ENCODE peak calls at places on chromosomes 6 and 20, in eight cellular contexts. X is right lobe of liver, H is heart left ventricle, T is upper lobe of left lung, A is esophagus muscularis mucosa, K is ovary, O is testis, V is endothelial cell of umbilical vein. G is an unnamed sample.

GRCh38 chr20:53828673-53829085 is 235.0 kb upstream of the ZNF217 start:
- DNase-seq in X (peak), V (peak), H (no peak), T (no peak), K (no peak), O (peak), A (no peak), G (no peak)

GRCh38 chr6:51844391-51844735 is 243.1 kb downstream of the PKHD1 start:
- DNase-seq in X (peak), K (no peak), V (no peak), A (no peak), O (no peak), T (no peak), H (no peak), G (no peak)

GRCh38 chr20:60327971-60328660 is 369.9 kb downstream of the CDH26 start:
- DNase-seq in H (no peak), T (no peak), V (no peak), A (no peak), O (no peak), X (no peak), K (no peak), G (no peak)

GRCh38 chr6:4134841-4135664 is at the start of gene ECI2:
- DNase-seq in A (no peak), X (no peak), O (no peak), T (peak), V (peak), K (no peak), H (peak), G (peak)

GRCh38 chr6:27441001-27441400 is 31.9 kb downstream of the ZNF184 start:
- DNase-seq in X (no peak), K (no peak), H (no peak), A (no peak), V (no peak), O (no peak), T (no peak), G (no peak)

GRCh38 chr20:57663241-57663640 is 43.0 kb upstream of the ZBP1 start:
- DNase-seq in O (no peak), A (no peak), T (peak), X (no peak), H (peak), V (no peak), K (peak), G (no peak)

GRCh38 chr6:3805448-3806123 is 43.6 kb upstream of the FAM50B start:
- DNase-seq in H (no peak), A (no peak), O (no peak), V (peak), T (no peak), X (no peak), K (no peak), G (no peak)

GRCh38 chr6:1498491-1499113 is 109.2 kb downstream of the FOXF2 start:
- DNase-seq in O (no peak), V (no peak), A (no peak), X (no peak), T (no peak), K (peak), H (no peak), G (no peak)

GRCh38 chr6:10582774-10583508 is 61.8 kb downstream of the GCNT2 start:
- DNase-seq in O (no peak), K (no peak), V (no peak), X (peak), A (no peak), T (peak), H (no peak), G (peak)

GRCh38 chr20:39893013-39893685 is 795.9 kb downstream of the MAFB start:
- DNase-seq in O (no peak), H (no peak), A (no peak), K (no peak), X (no peak), T (no peak), V (no peak), G (no peak)

GRCh38 chr6:85516168-85516567 is 66.3 kb downstream of the NT5E start:
- DNase-seq in H (no peak), V (peak), A (no peak), X (no peak), T (no peak), K (no peak), O (no peak), G (no peak)

GRCh38 chr20:11195899-11196558 is 522.2 kb upstream of the JAG1 start:
- DNase-seq in V (peak), A (no peak), H (no peak), K (no peak), O (peak), T (peak), X (no peak), G (no peak)

GRCh38 chr6:163958646-163959045 is 544.1 kb downstream of the QKI start:
- DNase-seq in O (no peak), H (no peak), K (no peak), V (no peak), T (no peak), A (peak), X (no peak), G (no peak)

GRCh38 chr20:46062621-46063020 is 27.1 kb downstream of the NCOA5 start:
- DNase-seq in X (no peak), H (no peak), T (no peak), O (no peak), A (peak), K (no peak), V (no peak), G (no peak)

GRCh38 chr6:74044417-74045096 is 348.6 kb downstream of the CD109 start:
- DNase-seq in K (no peak), T (no peak), X (no peak), A (no peak), O (no peak), H (no peak), V (no peak), G (no peak)

GRCh38 chr6:11214438-11214837 is 18.0 kb downstream of the NEDD9 start:
- DNase-seq in A (no peak), T (no peak), X (no peak), V (no peak), K (no peak), H (no peak), O (peak), G (no peak)

GRCh38 chr6:34468378-34468892 is 2.6 kb downstream of the PACSIN1 start:
- DNase-seq in A (no peak), K (no peak), V (no peak), O (no peak), T (no peak), X (no peak), H (no peak), G (no peak)

GRCh38 chr6:111013144-111013905 is 31.5 kb downstream of the RPF2 start:
- DNase-seq in T (no peak), K (no peak), X (no peak), O (no peak), A (no peak), H (no peak), V (no peak), G (no peak)

GRCh38 chr20:47251154-47252020 is 105.1 kb downstream of the ZMYND8 start:
- DNase-seq in X (no peak), T (no peak), H (no peak), A (no peak), V (no peak), K (no peak), O (no peak), G (no peak)

GRCh38 chr6:105452924-105453756 is 50.3 kb upstream of the PREP start:
- DNase-seq in O (no peak), A (no peak), K (no peak), V (peak), T (peak), X (no peak), H (no peak), G (no peak)

GRCh38 chr6:11009353-11009752 is 34.8 kb downstream of the ELOVL2 start:
- DNase-seq in O (no peak), T (no peak), A (no peak), K (no peak), V (no peak), H (no peak), X (no peak), G (no peak)

GRCh38 chr6:32079566-32080290 is 29.4 kb downstream of the TNXB start:
- DNase-seq in V (no peak), X (no peak), H (no peak), K (no peak), T (no peak), A (no peak), O (no peak), G (no peak)
- TF ChIP-seq POLR2A in V (no peak), X (no peak), H (no peak), K (no peak), T (no peak), A (no peak), O (no peak), G (no peak)

DNA sequence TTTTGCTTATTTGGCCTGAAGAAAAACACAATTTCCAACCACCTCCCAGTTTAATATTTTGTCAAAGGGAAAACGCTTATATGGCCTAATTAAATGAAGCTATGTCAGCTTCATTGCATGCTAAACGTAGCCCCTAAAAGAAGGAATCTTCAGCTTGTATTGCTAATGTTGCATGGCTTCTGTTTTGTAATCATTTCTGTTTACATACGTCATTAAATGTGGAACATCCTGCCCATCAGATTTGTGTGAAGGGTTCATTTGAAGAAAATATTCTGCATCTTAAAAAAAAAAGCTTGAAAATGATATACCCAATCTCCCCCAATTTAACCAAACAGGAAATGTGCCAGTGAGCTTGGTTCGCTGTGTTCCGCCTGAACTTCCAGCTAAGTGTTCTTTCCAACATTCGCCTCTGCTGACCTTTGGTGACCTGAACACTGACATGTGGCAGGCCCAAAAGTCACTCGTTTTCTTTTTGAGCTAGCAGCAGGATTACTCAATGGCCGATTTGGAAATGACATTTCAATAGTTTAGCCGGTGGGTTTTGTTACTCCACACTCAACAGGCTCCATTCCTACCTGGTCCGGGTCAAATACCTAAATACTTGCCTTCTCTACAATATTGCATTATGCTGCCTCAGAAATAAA is 12.7 kb upstream of the SIRT5 start:
- DNase-seq in V (no peak), K (no peak), H (no peak), O (peak), X (peak), A (no peak), T (peak), G (no peak)
- H3K27ac ChIP-seq in V (no peak), K (no peak), H (no peak), O (no peak), X (peak), A (no peak), T (peak), G (no peak)

GRCh38 chr6:14109411-14109826 is 8.2 kb upstream of the CD83 start:
- DNase-seq in V (no peak), T (no peak), X (no peak), A (no peak), O (no peak), H (no peak), K (no peak), G (no peak)
- H3K4me3 ChIP-seq in V (no peak), T (no peak), X (no peak), A (no peak), O (no peak), H (no peak), K (no peak), G (no peak)

DNA sequence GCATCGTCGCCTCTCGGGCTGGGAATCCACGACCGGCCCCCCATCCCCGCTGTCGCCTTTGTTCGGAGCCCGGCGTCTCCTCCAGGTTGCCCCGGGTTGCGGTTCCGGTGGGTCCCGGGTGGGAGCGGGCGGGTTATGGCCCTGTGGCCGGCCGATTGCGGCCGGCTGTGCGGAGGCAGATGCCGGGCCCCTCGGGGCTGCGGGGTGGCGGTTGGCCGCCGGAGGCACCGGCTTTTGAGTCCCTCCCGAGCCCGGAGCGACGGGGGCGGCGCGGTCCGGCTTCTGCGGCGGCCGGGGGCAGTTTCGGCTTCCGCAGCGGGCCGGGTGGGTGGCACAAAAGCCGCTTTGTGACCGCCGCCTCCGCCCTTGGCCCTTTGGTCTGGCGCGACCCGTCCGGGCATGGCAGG is 456 bp downstream of the LOC128125822 start:
- DNase-seq in A (no peak), H (no peak), K (no peak), T (no peak), V (no peak), X (no peak), O (no peak), G (no peak)
- TF ChIP-seq POLR2A in A (no peak), H (no peak), K (no peak), T (no peak), V (no peak), X (no peak), O (no peak), G (no peak)

GRCh38 chr20:17992847-17993508 is 24.2 kb downstream of the MGME1 start:
- DNase-seq in T (no peak), K (no peak), A (no peak), X (no peak), V (peak), O (no peak), H (no peak), G (no peak)
- H3K27ac ChIP-seq in T (no peak), K (no peak), A (no peak), X (no peak), V (peak), O (no peak), H (no peak), G (no peak)

DNA sequence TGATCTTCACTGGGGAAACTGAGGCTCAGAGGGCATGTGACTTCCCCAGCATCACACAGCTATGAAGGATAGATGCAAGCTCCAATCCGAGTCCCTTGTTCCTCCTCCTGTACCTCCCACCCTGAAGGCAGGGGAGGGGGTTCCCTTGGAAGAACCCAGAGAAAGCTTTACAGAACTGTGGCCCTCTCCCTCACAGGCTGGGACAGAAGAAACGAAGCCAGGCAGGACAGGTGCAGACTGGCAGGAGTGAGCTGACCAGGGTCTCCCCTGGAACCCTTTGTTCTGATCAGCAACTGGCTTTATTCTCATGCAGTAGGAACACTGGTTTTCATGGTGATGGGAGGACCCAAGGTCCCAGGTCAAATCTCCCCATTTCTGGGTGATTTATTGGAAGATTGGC is 90.2 kb downstream of the TMEM242 start:
- DNase-seq in O (no peak), K (no peak), T (no peak), V (no peak), H (no peak), X (peak), A (no peak), G (peak)
- H3K4me3 ChIP-seq in O (no peak), K (no peak), T (no peak), V (no peak), H (no peak), X (no peak), A (no peak), G (no peak)

GRCh38 chr20:37090357-37090871 is 5.4 kb downstream of the RBL1 start:
- DNase-seq in X (no peak), O (no peak), H (no peak), T (no peak), V (no peak), A (no peak), K (no peak), G (no peak)

GRCh38 chr20:37096415-37097039 is 730 bp upstream of the RBL1 start:
- DNase-seq in A (no peak), X (no peak), K (no peak), O (peak), V (no peak), H (no peak), T (no peak), G (no peak)

GRCh38 chr20:37095108-37095608 is 639 bp downstream of the RBL1 start:
- DNase-seq in H (no peak), K (no peak), V (no peak), X (no peak), A (no peak), T (no peak), O (no peak), G (peak)

DNA sequence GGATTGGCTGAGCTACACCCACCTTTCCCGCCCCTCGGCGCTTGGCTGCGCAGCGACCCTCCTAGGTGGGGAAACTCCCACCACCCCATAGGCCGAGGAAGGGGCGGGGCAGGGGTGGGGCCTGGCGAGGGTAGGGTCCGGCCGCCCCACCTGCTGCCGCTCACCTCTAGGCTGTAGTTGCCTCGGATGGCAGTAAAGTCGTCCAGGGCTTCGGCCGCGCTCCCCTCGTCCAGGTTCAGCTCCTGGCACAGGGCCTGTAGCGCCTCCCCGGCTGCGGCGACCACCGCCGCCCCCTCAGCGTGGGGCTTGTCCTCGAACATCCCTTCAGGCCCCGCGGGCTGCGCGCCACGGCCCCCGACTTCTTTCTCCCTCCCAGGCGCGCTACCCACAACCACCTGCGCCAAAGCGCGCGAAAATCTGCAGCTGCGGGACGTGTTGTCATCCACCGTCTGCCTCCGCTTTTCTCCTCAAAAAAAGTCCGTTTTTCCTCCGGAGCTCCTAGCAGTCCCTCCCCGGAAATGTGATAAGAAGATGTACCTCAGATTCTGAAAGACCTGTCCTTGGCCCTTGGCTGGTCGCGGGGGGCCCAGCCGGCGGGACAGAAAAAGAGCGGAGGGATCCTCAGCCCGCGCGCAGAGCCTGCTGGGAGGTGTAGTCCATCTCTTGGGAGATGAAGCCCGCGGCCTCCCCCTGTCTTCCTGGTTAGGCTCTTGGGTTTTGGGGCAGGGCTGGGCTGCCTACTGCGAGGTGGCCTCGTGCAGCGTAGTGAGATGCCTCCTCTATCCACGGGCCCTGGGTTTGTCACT is at the start of gene RBL1:
- DNase-seq in H (peak), K (peak), A (peak), O (peak), T (peak), V (peak), X (peak), G (peak)
- TF ChIP-seq POLR2A in H (no peak), K (no peak), A (no peak), O (no peak), T (peak), V (peak), X (peak), G (peak)

GRCh38 chr20:23257106-23257761 is 93.4 kb upstream of the NXT1 start:
- DNase-seq in X (no peak), V (peak), A (peak), K (no peak), O (no peak), T (no peak), H (no peak), G (no peak)

GRCh38 chr20:23255658-23256385 is 94.8 kb upstream of the NXT1 start:
- DNase-seq in A (peak), X (no peak), T (no peak), O (no peak), H (no peak), K (no peak), V (peak), G (no peak)

GRCh38 chr20:23257848-23258746 is 92.5 kb upstream of the NXT1 start:
- DNase-seq in H (no peak), T (no peak), O (no peak), K (no peak), X (no peak), A (peak), V (peak), G (no peak)

GRCh38 chr20:23260181-23260840 is 90.3 kb upstream of the NXT1 start:
- DNase-seq in V (no peak), K (no peak), O (no peak), H (no peak), X (no peak), A (peak), T (no peak), G (no peak)

GRCh38 chr20:23258747-23259121 is 91.9 kb upstream of the NXT1 start:
- DNase-seq in O (no peak), H (no peak), X (no peak), T (no peak), A (peak), V (no peak), K (no peak), G (no peak)
- H3K27ac ChIP-seq in O (no peak), H (peak), X (peak), T (peak), A (peak), V (peak), K (no peak), G (no peak)

DNA sequence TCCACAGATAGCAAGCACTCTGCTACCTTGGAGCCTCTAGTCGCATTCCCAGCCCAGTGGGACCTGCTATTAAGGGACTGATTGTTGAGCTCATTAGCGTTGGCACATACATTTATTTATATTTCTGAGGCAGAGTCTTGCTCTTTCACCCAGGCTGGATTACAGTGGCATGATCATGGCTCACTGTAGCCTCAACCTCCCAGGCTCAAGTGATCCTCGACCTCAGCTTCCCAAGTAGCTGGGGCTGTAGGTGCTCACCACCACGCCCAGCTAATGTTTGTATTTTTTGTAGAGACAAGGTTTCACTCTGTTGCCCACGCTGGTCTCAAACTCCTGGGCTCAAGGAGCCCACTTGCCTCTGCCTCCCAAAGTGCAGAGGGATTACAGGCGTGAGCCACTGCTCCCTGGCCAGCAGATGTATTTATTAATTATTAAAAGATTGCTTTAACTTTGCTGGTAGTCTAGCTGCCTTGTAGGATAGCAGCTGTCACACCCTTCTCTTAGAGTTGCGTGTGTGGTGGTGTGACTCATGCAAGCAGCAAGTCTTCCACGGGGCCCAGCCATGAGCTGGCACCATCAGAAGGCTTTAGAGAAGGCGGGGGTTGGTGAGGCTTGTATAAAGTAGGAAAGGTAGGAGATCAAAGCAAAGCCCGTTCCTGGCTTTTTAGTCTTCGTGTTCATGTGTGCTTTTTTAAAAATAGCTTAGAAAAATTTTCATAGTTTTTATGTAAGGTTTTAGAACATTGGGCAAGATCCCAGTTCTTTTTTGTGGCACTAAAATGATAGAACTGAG is 16.5 kb downstream of the ACTR5 start:
- DNase-seq in A (no peak), X (no peak), O (no peak), H (no peak), K (no peak), T (no peak), V (peak), G (peak)
- H3K4me3 ChIP-seq in A (no peak), X (no peak), O (no peak), H (no peak), K (no peak), T (no peak), V (no peak), G (no peak)

G was measured in body of pancreas.